ENCODE peak calls at places on chromosome 7, in nine cellular contexts. K, E, A, F, J, M, Y, U and C are unnamed samples.

GRCh38 chr7:3682028-3682712 is 381.1 kb downstream of the SDK1 start:
- DNase-seq in K (no peak), E (no peak), A (no peak), F (no peak), J (no peak), M (no peak), Y (no peak), U (no peak), C (no peak)

GRCh38 chr7:117164578-117164977 is 158.3 kb downstream of the WNT2 start:
- DNase-seq in K (no peak), E (peak; percentile 58), A (no peak), F (peak; percentile 91), J (no peak), M (no peak), Y (no peak), U (no peak), C (no peak)

GRCh38 chr7:121023683-121024507 is 35.4 kb downstream of the CPED1 start:
- DNase-seq in K (no peak), E (no peak), A (no peak), F (peak; percentile 18), J (no peak), M (no peak), Y (no peak), U (no peak), C (no peak)

GRCh38 chr7:115357213-115357999 is 435.5 kb downstream of the MDFIC start:
- DNase-seq in K (no peak), E (peak; percentile 47), A (no peak), F (peak; percentile 70), J (peak; percentile 57), M (no peak), Y (no peak), U (no peak), C (no peak)

GRCh38 chr7:92260248-92260781 is 14.5 kb downstream of the ANKIB1 start:
- DNase-seq in K (no peak), E (peak; percentile 67), A (no peak), F (peak; percentile 15), J (no peak), M (no peak), Y (no peak), U (no peak), C (peak; percentile 86)

GRCh38 chr7:158002486-158003080 is 585.0 kb downstream of the PTPRN2 start:
- DNase-seq in K (no peak), E (no peak), A (no peak), F (no peak), J (no peak), M (no peak), Y (no peak), U (no peak), C (no peak)

GRCh38 chr7:120226188-120226587 is 46.8 kb upstream of the KCND2 start:
- DNase-seq in K (no peak), E (no peak), A (no peak), F (no peak), J (no peak), M (no peak), Y (no peak), U (no peak), C (no peak)

GRCh38 chr7:45147858-45148652 is 9.5 kb upstream of the RAMP3 start:
- DNase-seq in K (no peak), E (no peak), A (no peak), F (no peak), J (peak; percentile 31), M (no peak), Y (no peak), U (no peak), C (no peak)

GRCh38 chr7:69736411-69736810 is 138.1 kb downstream of the AUTS2 start:
- DNase-seq in K (no peak), E (no peak), A (no peak), F (no peak), J (no peak), M (no peak), Y (no peak), U (no peak), C (no peak)

GRCh38 chr7:44264221-44264956 is 61.0 kb downstream of the CAMK2B start:
- DNase-seq in K (no peak), E (peak; percentile 53), A (peak; percentile 88), F (no peak), J (peak; percentile 87), M (no peak), Y (no peak), U (no peak), C (no peak)

GRCh38 chr7:127535546-127536425 is 49.6 kb downstream of the GCC1 start:
- DNase-seq in K (no peak), E (no peak), A (no peak), F (no peak), J (no peak), M (no peak), Y (no peak), U (no peak), C (no peak)

GRCh38 chr7:30974605-30975256 is 11.0 kb downstream of the GHRHR start:
- DNase-seq in K (no peak), E (peak; percentile 94), A (peak; percentile 12), F (peak; percentile 56), J (peak; percentile 31), M (peak; percentile 82), Y (peak; percentile 10), U (peak; percentile 75), C (peak; percentile 88)

GRCh38 chr7:44767912-44768662 is 19.4 kb downstream of the ZMIZ2 start:
- DNase-seq in K (no peak), E (no peak), A (no peak), F (peak; percentile 46), J (peak; percentile 8), M (no peak), Y (no peak), U (no peak), C (no peak)

GRCh38 chr7:152335900-152336571 is 99.8 kb downstream of the KMT2C start:
- DNase-seq in K (no peak), E (no peak), A (no peak), F (peak; percentile 9), J (no peak), M (no peak), Y (no peak), U (no peak), C (no peak)